ENCODE peak calls at places on chromosome 17, in ten cellular contexts. M, C, U, W, Q, L, G, D, I and O are unnamed samples.

GRCh38 chr17:80908776-80909175 is 82.9 kb upstream of the CHMP6 start:
- DNase-seq in M (no peak), D (no peak), W (no peak), U (no peak), G (no peak), L (no peak), Q (no peak), C (no peak), I (no peak), O (no peak)

GRCh38 chr17:80027043-80027435 is 8.6 kb downstream of the TBC1D16 start:
- DNase-seq in D (no peak), G (no peak), L (no peak), U (no peak), C (no peak), M (no peak), W (no peak), Q (no peak), I (no peak), O (no peak)

GRCh38 chr17:65455972-65456343 is 105.5 kb downstream of the AXIN2 start:
- DNase-seq in C (no peak), Q (peak), G (peak), D (peak), L (peak), W (no peak), M (peak), U (no peak), I (no peak), O (peak)

GRCh38 chr17:43702636-43703035 is 40.9 kb upstream of the MEOX1 start:
- DNase-seq in L (no peak), D (peak), I (no peak), G (no peak), M (no peak), U (peak), Q (no peak), C (no peak), W (no peak), O (no peak)

GRCh38 chr17:28379814-28380571 is 8.5 kb downstream of the SARM1 start:
- DNase-seq in M (no peak), I (peak), C (no peak), G (peak), U (peak), Q (peak), W (no peak), D (no peak), L (no peak), O (peak)

GRCh38 chr17:18184143-18185007 is 747 bp downstream of the ALKBH5 start:
- DNase-seq in G (peak), Q (peak), I (no peak), W (peak), D (peak), L (peak), C (peak), U (peak), M (peak), O (peak)

GRCh38 chr17:74135391-74136167 is 67.9 kb upstream of the RPL38 start:
- DNase-seq in C (no peak), U (no peak), M (no peak), Q (no peak), G (no peak), L (no peak), W (no peak), D (no peak), I (no peak), O (no peak)

GRCh38 chr17:82536220-82537201 is 17.0 kb downstream of the FOXK2 start:
- DNase-seq in Q (peak), M (no peak), C (peak), D (peak), I (no peak), G (peak), U (peak), W (peak), L (peak), O (peak)

GRCh38 chr17:69335018-69335417 is 8.1 kb upstream of the ABCA5 start:
- DNase-seq in I (no peak), C (no peak), U (peak), W (no peak), D (peak), G (peak), Q (peak), L (no peak), M (no peak), O (peak)

GRCh38 chr17:80492343-80493136 is 16.1 kb upstream of the NPTX1 start:
- DNase-seq in L (no peak), U (no peak), G (no peak), M (no peak), W (no peak), Q (no peak), I (no peak), C (no peak), D (no peak), O (no peak)

GRCh38 chr17:47831934-47832327 is 461 bp downstream of the LRRC46 start:
- DNase-seq in U (no peak), C (no peak), D (no peak), G (no peak), W (no peak), I (no peak), L (no peak), M (no peak), Q (no peak), O (no peak)

GRCh38 chr17:13351046-13351445 is 250.7 kb downstream of the HS3ST3A1 start:
- DNase-seq in D (no peak), Q (no peak), G (no peak), M (no peak), W (no peak), L (no peak), C (no peak), U (peak), I (peak), O (peak)

GRCh38 chr17:73711184-73711583 is 66.9 kb upstream of the SDK2 start:
- DNase-seq in Q (no peak), W (no peak), G (no peak), M (no peak), D (no peak), C (no peak), L (no peak), I (no peak), U (no peak), O (no peak)

GRCh38 chr17:18999911-19000310 is 4.7 kb downstream of the FAM83G start:
- DNase-seq in I (no peak), L (no peak), D (no peak), M (no peak), C (no peak), U (no peak), G (no peak), W (no peak), Q (no peak), O (no peak)

GRCh38 chr17:29560306-29560705 is 6.5 kb downstream of the ABHD15 start:
- DNase-seq in D (no peak), I (no peak), G (no peak), W (no peak), C (no peak), M (no peak), U (no peak), Q (no peak), L (no peak), O (no peak)

GRCh38 chr17:48175692-48176450 is 68.3 kb downstream of the SNX11 start:
- DNase-seq in C (no peak), M (no peak), Q (peak), I (peak), W (no peak), U (peak), L (no peak), G (peak), D (no peak), O (peak)

GRCh38 chr17:50691550-50692447 is 15.9 kb downstream of the ANKRD40 start:
- DNase-seq in C (no peak), W (peak), U (peak), M (no peak), I (no peak), D (no peak), G (no peak), Q (no peak), L (no peak), O (no peak)

GRCh38 chr17:56833812-56834379 is at the start of the genes C17orf67 and DGKE:
- DNase-seq in C (peak), W (peak), G (peak), D (peak), M (peak), L (peak), U (peak), Q (peak), I (peak), O (peak)

GRCh38 chr17:56832446-56832845 is 1.3 kb downstream of the C17orf67 start:
- DNase-seq in G (no peak), W (no peak), L (no peak), Q (no peak), I (no peak), C (no peak), U (no peak), M (no peak), D (no peak), O (no peak)

GRCh38 chr17:56835259-56835575 is 1.3 kb downstream of the DGKE start:
- DNase-seq in Q (no peak), W (no peak), D (no peak), M (no peak), G (no peak), L (peak), I (no peak), U (no peak), C (no peak), O (no peak)

GRCh38 chr17:56833023-56833811 is 503 bp downstream of the C17orf67 start:
- DNase-seq in I (peak), M (peak), D (peak), Q (peak), L (peak), U (peak), C (peak), G (peak), W (peak), O (peak)

DNA sequence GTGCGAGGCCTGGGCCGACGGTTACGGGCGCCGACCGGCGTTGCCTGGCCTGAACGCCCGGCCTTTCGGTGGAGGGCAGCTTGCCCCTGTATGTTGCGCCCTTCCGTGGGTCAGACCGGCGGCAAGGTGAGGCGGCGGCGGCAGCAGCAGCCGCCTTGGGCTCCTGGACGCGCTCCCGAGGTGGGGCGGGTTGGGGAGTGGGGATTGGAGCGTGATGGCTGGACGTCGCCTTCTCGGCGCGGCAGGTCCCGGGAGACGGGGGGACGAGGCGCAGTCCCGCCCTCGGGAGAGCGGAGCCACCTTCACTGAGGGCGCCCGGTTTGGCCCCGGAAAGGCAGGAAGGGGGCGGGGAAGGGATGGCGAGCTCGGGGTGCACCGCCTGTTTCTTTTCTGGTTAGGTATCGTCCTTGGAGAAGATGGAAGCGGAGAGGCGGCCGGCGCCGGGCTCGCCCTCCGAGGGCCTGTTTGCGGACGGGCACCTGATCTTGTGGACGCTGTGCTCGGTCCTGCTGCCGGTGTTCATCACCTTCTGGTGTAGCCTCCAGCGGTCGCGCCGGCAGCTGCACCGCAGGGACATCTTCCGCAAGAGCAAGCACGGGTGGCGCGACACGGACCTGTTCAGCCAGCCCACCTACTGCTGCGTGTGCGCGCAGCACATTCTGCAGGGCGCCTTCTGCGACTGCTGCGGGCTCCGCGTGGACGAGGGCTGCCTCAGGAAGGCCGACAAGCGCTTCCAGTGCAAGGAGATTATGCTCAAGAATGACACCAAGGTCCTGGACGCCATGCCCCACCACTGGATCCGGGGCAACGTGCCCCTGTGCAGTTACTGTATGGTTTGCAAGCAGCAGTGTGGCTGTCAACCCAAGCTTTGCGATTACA is 668 bp downstream of the DGKE start:
- DNase-seq in D (no peak), Q (peak), M (peak), U (peak), L (peak), C (peak), I (no peak), W (peak), G (peak), O (no peak)
- TF ChIP-seq CTCF in D (no peak), Q (no peak), M (peak), U (no peak), L (no peak), C (peak), I (no peak), W (no peak), G (no peak), O (no peak)

DNA sequence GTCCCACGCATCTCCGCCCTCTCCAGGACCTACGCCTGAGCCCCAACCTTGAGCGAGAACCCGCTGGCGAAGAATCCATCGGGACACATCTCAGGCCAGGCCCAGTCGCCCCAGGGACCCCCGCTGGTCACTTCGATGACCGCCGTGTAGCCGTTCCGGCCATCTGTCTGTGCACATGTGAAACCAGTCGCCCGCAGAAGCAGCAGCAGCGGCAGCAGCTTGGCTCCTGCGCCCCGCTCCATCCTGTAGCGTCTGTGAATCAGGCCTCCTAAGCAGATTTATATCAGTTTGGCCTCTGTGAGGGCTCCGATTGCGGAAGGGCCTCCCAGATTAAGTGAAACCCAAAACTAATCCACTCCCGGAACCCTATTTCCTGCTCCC is at the start of gene VMO1:
- DNase-seq in C (no peak), I (no peak), W (no peak), D (peak), L (no peak), U (no peak), M (peak), Q (peak), G (no peak), O (peak)
- H3K4me3 ChIP-seq in C (peak), I (no peak), W (peak), D (peak), L (no peak), U (peak), M (peak), Q (no peak), G (peak), O (peak)

GRCh38 chr17:36773039-36773438 is 164.2 kb upstream of the LHX1 start:
- DNase-seq in Q (no peak), U (no peak), C (no peak), M (no peak), G (no peak), D (no peak), W (no peak), I (no peak), L (no peak), O (no peak)

GRCh38 chr17:36768355-36768754 is 167.0 kb downstream of the MRM1 start:
- DNase-seq in M (no peak), U (no peak), W (no peak), I (no peak), Q (no peak), D (no peak), C (no peak), L (no peak), G (no peak), O (no peak)
- TF ChIP-seq CTCF in M (no peak), U (no peak), W (no peak), I (no peak), Q (peak), D (no peak), C (no peak), L (no peak), G (peak), O (no peak)

GRCh38 chr17:8138366-8138671 is 13.9 kb downstream of the PER1 start:
- DNase-seq in W (no peak), G (no peak), U (no peak), I (no peak), L (no peak), M (no peak), C (no peak), Q (no peak), D (no peak), O (no peak)

GRCh38 chr17:8140058-8140412 is 12.2 kb downstream of the PER1 start:
- DNase-seq in I (no peak), U (no peak), M (no peak), L (peak), Q (no peak), D (no peak), C (peak), G (no peak), W (no peak), O (no peak)

GRCh38 chr17:8138672-8139371 is 13.4 kb downstream of the PER1 start:
- DNase-seq in I (peak), C (peak), M (peak), U (peak), D (peak), Q (peak), G (peak), L (peak), W (peak), O (peak)

GRCh38 chr17:8140413-8141029 is 11.7 kb downstream of the PER1 start:
- DNase-seq in M (no peak), D (no peak), Q (no peak), L (peak), C (peak), W (no peak), U (no peak), G (no peak), I (no peak), O (no peak)

GRCh38 chr17:8137645-8138342 is 13.9 kb upstream of the HES7 start:
- DNase-seq in I (no peak), G (no peak), Q (no peak), L (peak), W (no peak), D (no peak), C (no peak), M (no peak), U (no peak), O (no peak)
- H3K4me3 ChIP-seq in I (peak), G (peak), Q (peak), L (no peak), W (peak), D (peak), C (peak), M (peak), U (peak), O (peak)

GRCh38 chr17:78384479-78385175 is 6.2 kb downstream of the PGS1 start:
- DNase-seq in L (no peak), M (no peak), C (no peak), D (no peak), I (no peak), G (no peak), Q (no peak), U (no peak), W (no peak), O (no peak)
- TF ChIP-seq CTCF in L (no peak), M (no peak), C (no peak), D (no peak), I (no peak), G (no peak), Q (no peak), U (no peak), W (no peak), O (no peak)

DNA sequence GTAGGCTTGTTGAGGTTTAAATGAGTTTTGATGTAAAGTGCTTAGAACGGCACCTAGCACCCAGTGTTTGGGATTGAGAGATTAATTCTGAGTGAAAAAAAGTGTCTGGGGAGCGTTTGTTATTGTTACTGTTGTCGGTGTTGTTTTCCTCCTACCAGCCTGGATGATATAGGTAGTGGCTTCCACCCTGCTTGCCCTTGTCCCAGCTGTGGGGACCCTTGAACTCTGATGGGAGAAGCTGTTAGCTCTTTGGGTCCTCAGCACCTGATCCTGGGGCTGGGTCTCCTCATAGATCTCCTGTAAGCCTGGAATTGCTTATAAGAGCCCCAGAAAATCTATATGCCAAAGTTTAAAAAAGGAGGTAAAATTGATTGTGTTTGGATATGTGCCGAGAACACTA is 4.9 kb downstream of the FMNL1 start:
- DNase-seq in M (no peak), I (no peak), U (no peak), C (no peak), W (no peak), D (no peak), Q (no peak), G (no peak), L (no peak), O (no peak)
- H3K4me3 ChIP-seq in M (no peak), I (no peak), U (no peak), C (peak), W (peak), D (no peak), Q (no peak), G (no peak), L (no peak), O (no peak)

DNA sequence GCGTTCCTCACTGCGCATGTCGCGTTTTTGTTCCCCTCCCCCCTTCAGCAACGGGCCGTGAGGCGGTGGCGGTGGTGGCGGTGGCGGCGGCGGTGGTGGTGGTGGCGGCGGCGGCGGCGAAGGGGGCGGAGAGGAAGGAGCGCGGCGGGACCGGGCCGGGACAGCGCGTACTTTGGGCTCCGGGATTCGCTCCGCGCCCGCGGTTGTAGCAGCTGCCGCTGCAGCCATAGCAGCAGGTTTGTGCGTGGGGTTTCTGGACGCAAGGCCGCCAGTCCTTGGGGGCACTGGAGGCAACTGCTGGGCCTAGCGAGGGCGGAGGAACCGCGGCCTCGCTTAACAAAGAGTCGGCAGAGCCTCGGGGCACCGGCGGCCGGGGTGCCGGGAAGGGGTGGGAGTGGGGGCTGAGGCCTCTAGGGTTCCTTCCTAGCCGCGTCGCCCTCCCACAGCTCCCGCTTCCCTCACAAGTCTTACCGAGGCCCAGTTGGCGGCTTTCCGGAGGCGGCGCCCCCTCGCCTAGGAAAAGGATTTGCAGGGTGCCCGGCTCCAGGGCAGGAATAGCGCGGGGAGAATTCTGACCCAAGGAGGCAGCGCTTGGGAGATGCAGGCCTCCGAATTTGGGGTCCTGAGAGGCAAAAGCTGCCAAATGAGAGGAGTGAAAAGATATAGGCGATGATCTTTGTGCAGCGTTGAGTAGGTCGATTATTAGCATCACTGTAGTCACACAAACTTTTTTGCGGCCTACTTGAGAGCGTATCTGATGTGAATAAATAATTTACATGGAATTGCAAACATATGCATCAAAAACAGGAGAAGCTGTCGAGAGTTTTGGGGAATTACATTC is at the start of gene DDX42:
- DNase-seq in G (peak), I (no peak), C (peak), W (peak), Q (peak), D (peak), U (peak), L (peak), M (peak), O (peak)
- TF ChIP-seq CTCF in G (no peak), I (no peak), C (peak), W (no peak), Q (peak), D (peak), U (peak), L (no peak), M (peak), O (peak)

GRCh38 chr17:77455111-77455877 is 314.5 kb downstream of the SEC14L1 start:
- DNase-seq in I (no peak), U (peak), Q (peak), D (no peak), G (peak), M (no peak), W (no peak), L (no peak), C (no peak), O (no peak)
- H3K4me3 ChIP-seq in I (no peak), U (no peak), Q (no peak), D (no peak), G (no peak), M (no peak), W (peak), L (no peak), C (peak), O (no peak)

GRCh38 chr17:67200727-67201301 is 44.2 kb downstream of the HELZ start:
- DNase-seq in M (peak), U (no peak), I (no peak), D (peak), Q (peak), L (no peak), C (no peak), W (no peak), G (peak), O (no peak)
- TF ChIP-seq CTCF in M (peak), U (peak), I (peak), D (peak), Q (peak), L (peak), C (peak), W (no peak), G (peak), O (peak)

GRCh38 chr17:4900231-4901107 is 1.1 kb downstream of the C17orf107 start:
- DNase-seq in Q (no peak), M (peak), U (peak), G (no peak), C (peak), D (no peak), W (peak), L (no peak), I (no peak), O (no peak)
- H3K4me3 ChIP-seq in Q (no peak), M (peak), U (no peak), G (no peak), C (peak), D (peak), W (peak), L (no peak), I (peak), O (no peak)